ENCODE peak calls at places on chromosomes 11 and 22, in six cellular contexts. One of them, this sample, is unnamed.

GRCh38 chr11:33514079-33514690 is 186.4 kb downstream of the C11orf91 start:
- DNase-seq in neural progenitor cell: no peak
- DNase-seq in SK-N-SH: no peak
- DNase-seq in HCT116: no peak
- DNase-seq in GM23248: peak
- DNase-seq in PC-3: no peak
- DNase-seq in this sample: no peak

GRCh38 chr22:33023119-33023827 is 34.9 kb downstream of the SYN3 start:
- DNase-seq in neural progenitor cell: no peak
- DNase-seq in PC-3: no peak
- DNase-seq in HCT116: no peak
- DNase-seq in GM23248: no peak
- DNase-seq in SK-N-SH: no peak
- DNase-seq in this sample: no peak

GRCh38 chr22:49284931-49285330 is 542.7 kb downstream of the BRD1 start:
- DNase-seq in GM23248: no peak
- DNase-seq in neural progenitor cell: no peak
- DNase-seq in PC-3: no peak
- DNase-seq in HCT116: no peak
- DNase-seq in SK-N-SH: no peak
- DNase-seq in this sample: no peak

GRCh38 chr11:86115542-86116385 is 46.9 kb upstream of the PICALM start:
- DNase-seq in HCT116: no peak
- DNase-seq in GM23248: peak
- DNase-seq in PC-3: peak
- DNase-seq in SK-N-SH: no peak
- DNase-seq in neural progenitor cell: no peak
- DNase-seq in this sample: no peak

GRCh38 chr22:19576460-19577421 is 52.5 kb upstream of the CLDN5 start:
- DNase-seq in neural progenitor cell: peak
- DNase-seq in GM23248: peak
- DNase-seq in PC-3: peak
- DNase-seq in HCT116: no peak
- DNase-seq in SK-N-SH: peak
- DNase-seq in this sample: no peak

GRCh38 chr11:33448461-33449130 is 191.4 kb downstream of the HIPK3 start:
- DNase-seq in HCT116: no peak
- DNase-seq in PC-3: peak
- DNase-seq in GM23248: peak
- DNase-seq in SK-N-SH: no peak
- DNase-seq in neural progenitor cell: no peak
- DNase-seq in this sample: no peak

GRCh38 chr11:106872246-106872645 is 146.0 kb downstream of the GUCY1A2 start:
- DNase-seq in HCT116: no peak
- DNase-seq in SK-N-SH: no peak
- DNase-seq in neural progenitor cell: no peak
- DNase-seq in PC-3: no peak
- DNase-seq in GM23248: no peak
- DNase-seq in this sample: no peak

GRCh38 chr11:86408845-86409244 is 34.2 kb downstream of the CCDC81 start:
- DNase-seq in PC-3: peak
- DNase-seq in neural progenitor cell: no peak
- DNase-seq in HCT116: no peak
- DNase-seq in GM23248: peak
- DNase-seq in SK-N-SH: no peak
- DNase-seq in this sample: no peak

GRCh38 chr11:17927643-17928343 is 85.1 kb downstream of the SERGEF start:
- DNase-seq in GM23248: peak
- DNase-seq in SK-N-SH: no peak
- DNase-seq in HCT116: no peak
- DNase-seq in neural progenitor cell: no peak
- DNase-seq in PC-3: no peak
- DNase-seq in this sample: no peak

DNA sequence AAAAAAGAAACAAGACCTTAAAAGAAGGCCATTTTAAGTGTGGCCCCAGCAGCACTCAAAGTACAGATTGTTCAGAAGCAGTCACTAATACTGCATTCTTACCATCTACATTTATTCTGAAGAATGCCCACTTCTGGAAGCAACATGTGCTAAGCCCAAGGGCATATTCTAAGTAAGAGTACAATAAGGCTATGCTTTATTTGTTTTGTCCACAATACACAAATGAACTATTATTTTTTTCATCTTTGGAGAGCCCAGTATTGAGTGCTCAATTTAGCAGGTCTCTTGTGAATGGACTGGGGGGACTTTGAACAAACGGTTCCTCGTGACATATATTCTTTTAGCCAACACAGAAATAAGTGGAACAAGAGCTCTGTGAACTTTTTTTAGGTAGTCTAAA is 191.4 kb upstream of the CHORDC1 start:
- DNase-seq in PC-3: no peak
- DNase-seq in HCT116: no peak
- DNase-seq in GM23248: no peak
- DNase-seq in SK-N-SH: no peak
- DNase-seq in neural progenitor cell: no peak
- DNase-seq in this sample: no peak
- H3K9ac ChIP-seq in PC-3: no peak
- H3K9ac ChIP-seq in HCT116: no peak
- H3K9ac ChIP-seq in GM23248: no peak
- H3K9ac ChIP-seq in SK-N-SH: no peak
- H3K9ac ChIP-seq in neural progenitor cell: no peak
- H3K9ac ChIP-seq in this sample: no peak

GRCh38 chr11:135027461-135027860 is 615.4 kb upstream of the B3GAT1 start:
- DNase-seq in GM23248: peak
- DNase-seq in HCT116: no peak
- DNase-seq in SK-N-SH: no peak
- DNase-seq in neural progenitor cell: peak
- DNase-seq in PC-3: peak
- DNase-seq in this sample: peak
- TF ChIP-seq EZH2phosphoT487 in GM23248: no peak
- TF ChIP-seq EZH2phosphoT487 in HCT116: no peak
- TF ChIP-seq EZH2phosphoT487 in SK-N-SH: no peak
- TF ChIP-seq EZH2phosphoT487 in neural progenitor cell: no peak
- TF ChIP-seq EZH2phosphoT487 in PC-3: no peak
- TF ChIP-seq EZH2phosphoT487 in this sample: no peak

GRCh38 chr11:46408407-46408986 is 16.9 kb upstream of the CHRM4 start:
- DNase-seq in GM23248: no peak
- DNase-seq in PC-3: no peak
- DNase-seq in neural progenitor cell: no peak
- DNase-seq in HCT116: no peak
- DNase-seq in SK-N-SH: no peak
- DNase-seq in this sample: no peak
- H3K9ac ChIP-seq in GM23248: no peak
- H3K9ac ChIP-seq in PC-3: no peak
- H3K9ac ChIP-seq in neural progenitor cell: no peak
- H3K9ac ChIP-seq in HCT116: no peak
- H3K9ac ChIP-seq in SK-N-SH: no peak
- H3K9ac ChIP-seq in this sample: no peak

GRCh38 chr22:50481440-50482106 is at the start of gene ADM2:
- DNase-seq in HCT116: no peak
- DNase-seq in PC-3: no peak
- DNase-seq in SK-N-SH: peak
- DNase-seq in GM23248: peak
- DNase-seq in neural progenitor cell: peak
- DNase-seq in this sample: no peak
- TF ChIP-seq EZH2phosphoT487 in HCT116: no peak
- TF ChIP-seq EZH2phosphoT487 in PC-3: no peak
- TF ChIP-seq EZH2phosphoT487 in SK-N-SH: no peak
- TF ChIP-seq EZH2phosphoT487 in GM23248: no peak
- TF ChIP-seq EZH2phosphoT487 in neural progenitor cell: peak
- TF ChIP-seq EZH2phosphoT487 in this sample: no peak

GRCh38 chr11:75506827-75507226 is 18.9 kb downstream of the GDPD5 start:
- DNase-seq in neural progenitor cell: no peak
- DNase-seq in PC-3: no peak
- DNase-seq in HCT116: no peak
- DNase-seq in SK-N-SH: peak
- DNase-seq in GM23248: no peak
- DNase-seq in this sample: no peak
- H3K9ac ChIP-seq in neural progenitor cell: no peak
- H3K9ac ChIP-seq in PC-3: no peak
- H3K9ac ChIP-seq in HCT116: no peak
- H3K9ac ChIP-seq in SK-N-SH: no peak
- H3K9ac ChIP-seq in GM23248: no peak
- H3K9ac ChIP-seq in this sample: no peak

GRCh38 chr22:24178502-24179440 is 2.5 kb upstream of the SUSD2 start:
- DNase-seq in PC-3: no peak
- DNase-seq in HCT116: no peak
- DNase-seq in SK-N-SH: peak
- DNase-seq in GM23248: peak
- DNase-seq in neural progenitor cell: peak
- DNase-seq in this sample: no peak
- TF ChIP-seq EZH2phosphoT487 in PC-3: no peak
- TF ChIP-seq EZH2phosphoT487 in HCT116: no peak
- TF ChIP-seq EZH2phosphoT487 in SK-N-SH: no peak
- TF ChIP-seq EZH2phosphoT487 in GM23248: no peak
- TF ChIP-seq EZH2phosphoT487 in neural progenitor cell: no peak
- TF ChIP-seq EZH2phosphoT487 in this sample: no peak